ENCODE peak calls at places on chromosome 10, in four cellular contexts. L, H, A and Q are unnamed samples.
A peak's percentile ranks its signal among the peaks of the same experiment; 100 is the strongest.

GRCh38 chr10:13712799-13713581 is 126.2 kb downstream of the PRPF18 start:
- DNase-seq in L (no peak), H (no peak), A (peak; percentile 91), Q (peak; percentile 66)

GRCh38 chr10:49744924-49745605 is 17.1 kb downstream of the OGDHL start:
- DNase-seq in L (no peak), H (no peak), A (no peak), Q (peak; percentile 76)

GRCh38 chr10:99768430-99769011 is 13.9 kb upstream of the ABCC2 start:
- DNase-seq in L (no peak), H (no peak), A (no peak), Q (no peak)

GRCh38 chr10:71679425-71679824 is 40.2 kb downstream of the C10orf105 start:
- DNase-seq in L (no peak), H (no peak), A (no peak), Q (no peak)

GRCh38 chr10:125343118-125343752 is 182.9 kb upstream of the CTBP2 start:
- DNase-seq in L (no peak), H (no peak), A (no peak), Q (peak; percentile 74)

GRCh38 chr10:132397671-132398565 is 918 bp downstream of the PWWP2B start:
- DNase-seq in L (peak; percentile 19), H (peak; percentile 89), A (peak; percentile 70), Q (no peak)

GRCh38 chr10:132608511-132609195 is 71.1 kb downstream of the INPP5A start:
- DNase-seq in L (no peak), H (peak; percentile 58), A (no peak), Q (no peak)

GRCh38 chr10:101014966-101015581 is 15.5 kb downstream of the LZTS2 start:
- DNase-seq in L (no peak), H (no peak), A (no peak), Q (no peak)

GRCh38 chr10:59675812-59676211 is 33.8 kb downstream of the SLC16A9 start:
- DNase-seq in L (no peak), H (no peak), A (no peak), Q (peak; percentile 89)

GRCh38 chr10:43048301-43049051 is 28.4 kb upstream of the RET start:
- DNase-seq in L (no peak), H (no peak), A (peak; percentile 21), Q (peak; percentile 24)

GRCh38 chr10:86083206-86083605 is 283.4 kb downstream of the GRID1 start:
- DNase-seq in L (no peak), H (no peak), A (no peak), Q (no peak)

GRCh38 chr10:132632851-132633684 is 95.5 kb downstream of the INPP5A start:
- DNase-seq in L (no peak), H (peak; percentile 38), A (peak; percentile 56), Q (no peak)

GRCh38 chr10:6356280-6356793 is 153.6 kb downstream of the PFKFB3 start:
- DNase-seq in L (no peak), H (no peak), A (no peak), Q (no peak)

GRCh38 chr10:126060232-126060935 is 164.0 kb downstream of the FANK1 start:
- DNase-seq in L (no peak), H (no peak), A (peak; percentile 64), Q (no peak)

GRCh38 chr10:75508239-75508813 is 76.9 kb downstream of the LRMDA start:
- DNase-seq in L (no peak), H (no peak), A (no peak), Q (no peak)

GRCh38 chr10:80487791-80488538 is 33.9 kb downstream of the TSPAN14 start:
- DNase-seq in L (peak; percentile 58), H (no peak), A (peak; percentile 72), Q (no peak)

GRCh38 chr10:129140861-129141260 is 326.2 kb upstream of the MGMT start:
- DNase-seq in L (no peak), H (no peak), A (peak; percentile 54), Q (no peak)

GRCh38 chr10:9198611-9199010 is 1144.1 kb downstream of the GATA3 start:
- DNase-seq in L (no peak), H (no peak), A (no peak), Q (no peak)

GRCh38 chr10:17923728-17924127 is 28.0 kb upstream of the SLC39A12 start:
- DNase-seq in L (no peak), H (no peak), A (peak; percentile 72), Q (no peak)

GRCh38 chr10:106479619-106480018 is 684.9 kb downstream of the SORCS1 start:
- DNase-seq in L (no peak), H (no peak), A (no peak), Q (no peak)

GRCh38 chr10:8061274-8062211 is 7.1 kb downstream of the GATA3 start:
- DNase-seq in L (peak; percentile 63), H (no peak), A (no peak), Q (peak; percentile 86)
- H3K4me1 ChIP-seq in L (peaks cover 75% of the 10 kb centered on the region), H (no peaks in the 10 kb centered on the region), A (no peaks in the 10 kb centered on the region), Q (peaks cover 36% of the 10 kb centered on the region)

GRCh38 chr10:110058215-110058614 is 50.4 kb downstream of the ADD3 start:
- DNase-seq in L (no peak), H (no peak), A (no peak), Q (no peak)

GRCh38 chr10:110059965-110060364 is 52.2 kb downstream of the ADD3 start:
- DNase-seq in L (no peak), H (no peak), A (no peak), Q (no peak)

GRCh38 chr10:110057461-110057860 is 49.7 kb downstream of the ADD3 start:
- DNase-seq in L (no peak), H (no peak), A (no peak), Q (no peak)

GRCh38 chr10:110052911-110053310 is 45.1 kb downstream of the ADD3 start:
- DNase-seq in L (no peak), H (no peak), A (no peak), Q (no peak)

DNA sequence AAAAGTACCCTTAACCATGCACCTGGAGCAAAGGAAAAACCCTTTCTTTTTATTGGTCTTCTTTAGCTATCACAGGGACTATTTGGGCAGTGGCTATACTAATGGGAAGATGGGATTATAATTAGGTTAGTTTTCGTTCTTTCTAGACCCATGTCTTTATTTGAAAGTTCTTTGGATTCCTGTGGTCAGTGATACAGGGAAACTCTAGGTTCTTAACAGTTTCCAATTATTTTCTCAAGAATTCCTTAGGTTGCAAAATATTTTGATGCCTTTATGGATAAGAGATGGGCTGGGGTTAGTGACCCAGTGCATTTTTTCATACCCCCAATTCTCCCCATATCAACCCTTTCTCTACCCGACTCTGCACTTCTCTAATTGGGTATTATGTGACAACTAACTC is 49.0 kb downstream of the ADD3 start:
- DNase-seq in L (no peak), H (no peak), A (no peak), Q (no peak)
- H3K4me1 ChIP-seq in L (peaks cover 28% of the 10 kb centered on the region), H (peaks cover 18% of the 10 kb centered on the region), A (peaks cover 14% of the 10 kb centered on the region), Q (no peaks in the 10 kb centered on the region)

DNA sequence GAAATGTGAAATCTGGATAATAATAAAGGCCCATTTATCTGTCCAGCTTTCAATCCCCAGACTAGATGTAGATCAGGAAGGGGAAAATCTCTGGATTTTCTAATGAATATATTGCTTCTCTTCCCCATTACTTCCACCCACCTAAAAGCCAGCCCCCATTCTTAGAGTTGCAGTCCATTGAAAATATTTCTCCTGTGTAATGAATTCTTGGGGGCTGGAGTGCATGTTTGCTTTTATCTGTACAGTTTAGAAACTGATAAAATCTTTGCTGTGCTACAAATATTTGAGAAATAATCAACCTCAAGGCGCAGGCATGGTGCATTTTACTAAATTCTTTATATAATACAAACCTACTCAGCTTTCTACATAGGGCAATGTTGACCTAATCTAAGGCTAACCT is 180.8 kb downstream of the ARID5B start:
- DNase-seq in L (no peak), H (no peak), A (no peak), Q (no peak)
- H3K4me1 ChIP-seq in L (peaks cover 41% of the 10 kb centered on the region), H (peaks cover 13% of the 10 kb centered on the region), A (peaks cover 16% of the 10 kb centered on the region), Q (no peaks in the 10 kb centered on the region)

DNA sequence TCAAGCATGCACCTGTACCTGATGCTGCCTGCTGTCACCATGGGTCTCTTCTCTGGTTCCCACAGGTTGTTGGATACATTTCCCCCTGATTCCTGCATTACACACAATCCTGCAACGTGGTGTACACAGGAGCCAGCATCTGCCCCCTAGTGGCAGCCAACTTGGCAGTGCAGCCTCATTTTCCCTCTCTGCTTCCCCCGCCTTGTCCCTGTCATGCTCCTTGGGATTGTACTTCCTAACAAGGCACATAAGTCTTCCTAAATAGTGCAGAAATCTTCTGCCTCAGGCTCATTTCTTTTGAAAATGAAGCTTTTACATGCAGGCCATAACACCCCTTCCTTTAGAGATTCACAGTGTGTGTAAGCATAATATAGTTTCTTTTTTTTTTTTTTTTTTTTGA is 387.5 kb downstream of the CCSER2 start:
- DNase-seq in L (no peak), H (no peak), A (no peak), Q (peak; percentile 87)
- H3K4me1 ChIP-seq in L (no peaks in the 10 kb centered on the region), H (no peaks in the 10 kb centered on the region), A (no peaks in the 10 kb centered on the region), Q (no peaks in the 10 kb centered on the region)

GRCh38 chr10:33102071-33102470 is 144.0 kb upstream of the ITGB1 start:
- DNase-seq in L (no peak), H (no peak), A (no peak), Q (no peak)
- H3K4me1 ChIP-seq in L (peaks cover 24% of the 10 kb centered on the region), H (no peaks in the 10 kb centered on the region), A (no peaks in the 10 kb centered on the region), Q (no peaks in the 10 kb centered on the region)

GRCh38 chr10:77392236-77392721 is 245.3 kb downstream of the KCNMA1 start:
- DNase-seq in L (no peak), H (no peak), A (no peak), Q (no peak)

GRCh38 chr10:77392851-77393250 is 244.8 kb downstream of the KCNMA1 start:
- DNase-seq in L (no peak), H (no peak), A (peak; percentile 72), Q (no peak)

GRCh38 chr10:77390481-77390891 is 247.1 kb downstream of the KCNMA1 start:
- DNase-seq in L (no peak), H (no peak), A (peak; percentile 64), Q (peak; percentile 44)

GRCh38 chr10:77393411-77393810 is 244.2 kb downstream of the KCNMA1 start:
- DNase-seq in L (no peak), H (no peak), A (no peak), Q (no peak)

GRCh38 chr10:77391605-77392235 is 245.9 kb downstream of the KCNMA1 start:
- DNase-seq in L (no peak), H (peak; percentile 74), A (peak; percentile 91), Q (peak; percentile 97)
- H3K4me1 ChIP-seq in L (no peaks in the 10 kb centered on the region), H (peaks cover 34% of the 10 kb centered on the region), A (peaks cover 31% of the 10 kb centered on the region), Q (peaks cover 17% of the 10 kb centered on the region)

GRCh38 chr10:3060481-3060889 is 6.9 kb upstream of the PFKP start:
- DNase-seq in L (no peak), H (no peak), A (no peak), Q (no peak)
- H3K4me1 ChIP-seq in L (no peaks in the 10 kb centered on the region), H (no peaks in the 10 kb centered on the region), A (no peaks in the 10 kb centered on the region), Q (no peaks in the 10 kb centered on the region)